ENCODE peak calls at places on chromosomes 4 and X, in four cellular contexts. E, C, Q and N are unnamed samples. For H3K4me1, the result is how much of the 10 kb centered on the place peaks cover.

GRCh38 chr4:180057891-180058643 is 2185.1 kb upstream of the TENM3 start:
- DNase-seq in E (peak), C (peak), Q (peak), N (no peak)

GRCh38 chr4:112098841-112099240 is 46.4 kb upstream of the FAM241A start:
- DNase-seq in E (no peak), C (no peak), Q (no peak), N (no peak)

GRCh38 chr4:8591626-8592365 is 769 bp upstream of the CPZ start:
- DNase-seq in E (no peak), C (peak), Q (no peak), N (peak)

GRCh38 chr4:65508169-65508568 is 162.1 kb downstream of the EPHA5 start:
- DNase-seq in E (no peak), C (no peak), Q (no peak), N (no peak)

GRCh38 chr4:76306882-76307669 is 543 bp downstream of the STBD1 start:
- DNase-seq in E (peak), C (peak), Q (peak), N (peak)

GRCh38 chr4:38128478-38129451 is 168.6 kb downstream of the PTTG2 start:
- DNase-seq in E (no peak), C (no peak), Q (peak), N (no peak)

GRCh38 chr4:137621056-137621455 is 88.8 kb upstream of the PCDH18 start:
- DNase-seq in E (peak), C (no peak), Q (no peak), N (no peak)

GRCh38 chrX:134670241-134670811 is 12.1 kb upstream of the PLAC1 start:
- DNase-seq in E (no peak), C (peak), Q (no peak), N (no peak)

GRCh38 chrX:148282504-148282903 is 217.9 kb upstream of the AFF2 start:
- DNase-seq in E (no peak), C (no peak), Q (no peak), N (no peak)

DNA sequence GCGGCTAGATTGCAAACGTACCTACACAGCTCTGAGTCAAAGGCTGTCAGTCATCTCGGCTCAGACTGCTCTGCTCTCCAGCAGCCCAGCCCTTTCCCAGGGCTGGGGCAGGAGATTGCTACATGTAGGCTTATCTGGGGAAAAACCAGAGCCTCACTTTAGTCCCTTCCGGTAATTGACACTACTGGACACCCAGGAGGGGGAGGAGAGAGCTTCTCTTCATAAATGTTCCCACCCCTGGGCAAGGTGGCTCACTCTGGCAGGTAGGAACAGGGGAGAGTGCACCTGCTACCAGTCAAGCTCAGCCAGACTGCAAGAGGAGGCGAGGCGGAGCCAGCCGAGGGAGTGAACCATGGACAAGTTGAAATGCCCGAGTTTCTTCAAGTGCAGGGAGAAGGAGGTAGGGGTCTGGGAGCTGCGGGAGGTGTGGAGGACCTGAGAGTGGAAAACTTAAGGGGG is at the start of gene SLC6A14:
- DNase-seq in E (no peak), C (no peak), Q (peak), N (no peak)
- H3K4me1 ChIP-seq in E (under half), C (under half), Q (under half), N (under half)

DNA sequence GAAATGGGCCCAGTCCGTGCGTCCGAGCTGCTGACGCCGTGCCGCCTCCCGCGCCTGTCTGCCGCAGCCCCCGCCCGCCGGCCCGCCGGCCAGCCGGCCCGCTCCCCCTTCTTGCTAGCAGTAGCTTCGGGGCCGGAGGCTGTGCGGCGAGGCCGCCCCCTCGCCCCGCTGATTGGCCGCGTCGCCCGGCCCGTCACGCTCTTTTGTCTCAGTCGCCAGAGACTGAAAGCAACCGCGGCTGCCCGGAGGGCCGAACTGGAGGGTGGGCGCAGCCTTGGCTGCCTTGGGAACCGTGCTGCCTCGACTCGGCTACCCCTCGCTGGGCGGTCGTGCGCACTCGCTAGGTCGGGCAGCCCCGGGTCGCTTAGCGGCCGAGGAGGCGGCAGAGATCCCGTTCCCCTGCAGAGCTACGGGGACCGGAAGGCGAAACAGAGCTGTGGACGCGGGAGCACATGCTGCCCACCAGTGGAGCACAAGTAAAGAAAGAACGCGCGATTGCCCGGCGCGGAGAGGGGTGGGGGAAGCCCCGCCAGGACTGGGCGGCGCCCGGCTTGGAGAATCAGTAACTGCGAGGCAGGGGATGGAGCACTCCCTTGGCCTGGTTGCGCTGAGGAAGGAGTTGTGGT is at the start of gene ZCCHC18:
- DNase-seq in E (peak), C (peak), Q (peak), N (peak)
- H3K27ac ChIP-seq in E (peak), C (peak), Q (peak), N (peak)

GRCh38 chr4:5923306-5923830 is 30.5 kb upstream of the CRMP1 start:
- DNase-seq in E (no peak), C (no peak), Q (no peak), N (no peak)

GRCh38 chr4:5921981-5922380 is 29.1 kb upstream of the CRMP1 start:
- DNase-seq in E (no peak), C (no peak), Q (no peak), N (no peak)

GRCh38 chr4:5921074-5921473 is 28.2 kb upstream of the CRMP1 start:
- DNase-seq in E (no peak), C (no peak), Q (no peak), N (no peak)

GRCh38 chr4:5922556-5922955 is 29.7 kb upstream of the CRMP1 start:
- DNase-seq in E (no peak), C (no peak), Q (no peak), N (no peak)

DNA sequence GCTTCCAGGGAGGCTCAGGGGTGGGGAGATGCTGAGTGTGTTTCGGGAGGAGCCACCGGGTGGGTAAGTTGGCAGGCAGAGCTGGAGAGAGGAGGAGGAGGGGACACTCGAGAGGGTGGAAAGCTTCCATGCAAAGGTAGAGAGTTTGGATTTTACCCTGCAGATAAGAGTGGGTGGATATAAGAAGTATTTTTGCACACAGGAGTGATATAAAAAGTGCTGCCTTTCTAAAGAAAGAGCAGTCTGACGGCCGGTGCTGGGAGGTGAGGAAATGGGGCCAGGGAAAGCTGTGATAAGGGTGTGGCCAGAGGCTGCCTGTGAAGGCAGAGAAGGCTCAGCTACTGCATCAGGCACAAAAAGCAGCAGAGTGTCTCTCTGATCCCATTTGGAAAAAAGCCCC is 28.7 kb upstream of the CRMP1 start:
- DNase-seq in E (no peak), C (no peak), Q (no peak), N (no peak)
- H3K4me1 ChIP-seq in E (under half), C (under half), Q (under half), N (under half)

GRCh38 chr4:40957281-40957680 is 207.5 kb downstream of the NSUN7 start:
- DNase-seq in E (no peak), C (no peak), Q (no peak), N (no peak)
- H3K27ac ChIP-seq in E (no peak), C (no peak), Q (no peak), N (peak)

DNA sequence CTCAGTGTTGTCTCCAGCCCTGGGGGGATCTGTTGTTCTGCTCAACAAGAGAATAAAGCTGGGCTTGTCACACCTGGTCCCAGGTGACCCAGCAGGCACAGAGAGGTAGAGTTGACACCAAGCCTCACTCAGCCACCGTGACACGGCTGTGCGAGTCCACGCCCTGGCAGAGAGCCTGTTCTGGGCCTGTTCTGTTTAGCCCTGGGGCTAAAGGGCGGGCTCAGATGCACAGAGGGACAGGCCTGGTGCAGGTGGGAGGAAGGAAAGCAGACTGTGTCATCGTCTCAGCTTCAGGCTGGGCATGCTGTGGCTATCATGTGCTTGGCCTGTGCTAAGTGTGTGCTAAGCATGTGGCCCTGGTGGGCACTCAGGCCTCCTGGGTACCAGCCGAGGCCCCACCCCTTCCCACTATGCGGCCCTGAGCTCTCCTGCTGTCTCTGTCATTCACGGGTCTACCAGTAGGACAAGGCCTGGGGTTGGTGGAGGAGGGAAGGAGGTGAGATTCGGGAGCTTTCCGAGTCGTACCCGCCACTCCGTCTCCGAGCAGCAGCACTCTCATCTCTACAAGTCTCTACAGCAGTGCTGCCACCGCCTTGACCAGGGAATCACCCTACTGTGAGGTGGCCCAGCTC is 10.8 kb downstream of the WFS1 start:
- DNase-seq in E (no peak), C (no peak), Q (no peak), N (no peak)
- H3K4me1 ChIP-seq in E (under half), C (under half), Q (under half), N (half or more)

DNA sequence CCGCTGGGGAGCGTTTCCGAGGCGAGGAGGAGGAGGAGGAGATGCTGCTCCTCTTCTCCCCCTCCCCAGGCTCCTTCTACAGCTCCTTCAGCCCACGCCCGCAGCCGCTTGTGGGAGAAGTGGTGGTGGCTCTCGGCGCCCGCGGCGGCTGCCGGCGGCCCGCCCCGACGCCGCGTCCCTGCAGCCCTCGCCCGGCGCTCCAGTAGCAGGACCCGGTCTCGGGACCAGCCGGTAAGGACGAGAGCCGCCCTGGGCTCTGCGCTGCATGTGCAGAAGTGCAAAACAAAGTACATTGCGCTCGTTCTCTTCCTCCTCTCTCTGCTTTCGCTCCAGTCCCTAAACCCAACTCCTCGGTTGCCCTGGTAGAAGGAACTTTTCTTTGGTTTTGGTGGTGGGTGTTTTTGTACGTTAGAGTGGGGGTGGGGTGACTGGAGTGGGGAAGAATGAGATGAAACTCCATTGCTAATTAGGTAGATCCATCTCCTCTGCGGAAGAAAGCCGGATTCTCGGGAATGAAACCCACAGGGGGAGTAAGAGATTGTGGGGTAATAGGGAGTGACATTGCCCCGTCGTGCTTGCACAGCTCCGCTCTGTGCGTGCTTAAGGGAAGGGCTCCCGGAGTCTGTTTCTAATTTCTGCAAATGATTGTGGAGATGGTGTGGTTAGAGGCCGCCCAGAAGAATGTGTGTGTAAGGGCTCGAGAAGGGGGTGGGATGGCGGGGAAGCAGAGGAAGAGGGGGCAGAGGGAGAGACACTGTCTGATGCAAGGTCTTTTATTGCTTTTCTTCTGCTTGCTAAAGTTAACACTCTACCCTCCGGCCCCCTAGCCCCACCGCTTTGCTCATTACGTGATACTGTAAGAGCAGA is 677 bp downstream of the PTPN13 start:
- DNase-seq in E (peak), C (peak), Q (peak), N (peak)
- H3K27ac ChIP-seq in E (peak), C (peak), Q (peak), N (peak)